ENCODE peak calls at places on chromosomes 2 and 18, in seven cellular contexts. V, N, R, U, S, O and W are unnamed samples. For H3K9me3, the result is how much of the 10 kb centered on the place peaks cover.

GRCh38 chr2:46305177-46305576 is 8.0 kb downstream of the EPAS1 start:
- DNase-seq in V (peak), N (no peak), R (no peak), U (no peak), S (no peak), O (no peak), W (no peak)

GRCh38 chr18:51082571-51083264 is 52.7 kb downstream of the SMAD4 start:
- DNase-seq in V (no peak), N (no peak), R (no peak), U (no peak), S (no peak), O (no peak), W (no peak)

GRCh38 chr2:209340522-209340921 is 83.3 kb upstream of the MAP2 start:
- DNase-seq in V (no peak), N (no peak), R (no peak), U (no peak), S (no peak), O (no peak), W (no peak)

GRCh38 chr2:63681896-63682295 is 93.1 kb downstream of the MDH1 start:
- DNase-seq in V (no peak), N (no peak), R (no peak), U (no peak), S (no peak), O (no peak), W (no peak)

GRCh38 chr2:8257502-8257901 is 424.4 kb upstream of the ID2 start:
- DNase-seq in V (no peak), N (no peak), R (no peak), U (no peak), S (no peak), O (no peak), W (no peak)

GRCh38 chr18:28063181-28063790 is 113.6 kb downstream of the CDH2 start:
- DNase-seq in V (no peak), N (no peak), R (no peak), U (no peak), S (no peak), O (no peak), W (no peak)

GRCh38 chr2:241859436-241860183 is 916 bp upstream of the PDCD1 start:
- DNase-seq in V (no peak), N (peak), R (peak), U (no peak), S (no peak), O (no peak), W (peak)

GRCh38 chr2:229586012-229586411 is 128.3 kb downstream of the DNER start:
- DNase-seq in V (no peak), N (no peak), R (no peak), U (no peak), S (no peak), O (no peak), W (no peak)

GRCh38 chr2:191626497-191627151 is 51.3 kb upstream of the NABP1 start:
- DNase-seq in V (peak), N (no peak), R (no peak), U (no peak), S (no peak), O (no peak), W (no peak)

GRCh38 chr2:24515335-24515734 is 24.3 kb downstream of the NCOA1 start:
- DNase-seq in V (peak), N (peak), R (no peak), U (no peak), S (peak), O (no peak), W (peak)

GRCh38 chr18:33578371-33579146 is 540 bp downstream of the ASXL3 start:
- DNase-seq in V (no peak), N (no peak), R (peak), U (peak), S (no peak), O (no peak), W (peak)

GRCh38 chr2:80086831-80087230 is 217.7 kb downstream of the LRRTM1 start:
- DNase-seq in V (no peak), N (no peak), R (no peak), U (no peak), S (no peak), O (no peak), W (peak)

GRCh38 chr2:50449306-50449705 is 582.6 kb downstream of the NRXN1 start:
- DNase-seq in V (no peak), N (no peak), R (no peak), U (no peak), S (no peak), O (no peak), W (no peak)

GRCh38 chr2:235191486-235191885 is 239.7 kb downstream of the SH3BP4 start:
- DNase-seq in V (no peak), N (no peak), R (no peak), U (no peak), S (no peak), O (no peak), W (no peak)

GRCh38 chr2:235195921-235196320 is 244.1 kb downstream of the SH3BP4 start:
- DNase-seq in V (no peak), N (no peak), R (no peak), U (no peak), S (no peak), O (no peak), W (no peak)

GRCh38 chr2:235194836-235195235 is 243.0 kb downstream of the SH3BP4 start:
- DNase-seq in V (no peak), N (no peak), R (no peak), U (no peak), S (no peak), O (no peak), W (no peak)

GRCh38 chr2:235194351-235194750 is 242.5 kb downstream of the SH3BP4 start:
- DNase-seq in V (no peak), N (no peak), R (no peak), U (no peak), S (no peak), O (no peak), W (no peak)

GRCh38 chr2:235191933-235192332 is 240.1 kb downstream of the SH3BP4 start:
- DNase-seq in V (no peak), N (no peak), R (no peak), U (no peak), S (no peak), O (no peak), W (peak)
- H3K4me3 ChIP-seq in V (no peak), N (no peak), R (no peak), U (no peak), S (no peak), O (no peak), W (peak)

DNA sequence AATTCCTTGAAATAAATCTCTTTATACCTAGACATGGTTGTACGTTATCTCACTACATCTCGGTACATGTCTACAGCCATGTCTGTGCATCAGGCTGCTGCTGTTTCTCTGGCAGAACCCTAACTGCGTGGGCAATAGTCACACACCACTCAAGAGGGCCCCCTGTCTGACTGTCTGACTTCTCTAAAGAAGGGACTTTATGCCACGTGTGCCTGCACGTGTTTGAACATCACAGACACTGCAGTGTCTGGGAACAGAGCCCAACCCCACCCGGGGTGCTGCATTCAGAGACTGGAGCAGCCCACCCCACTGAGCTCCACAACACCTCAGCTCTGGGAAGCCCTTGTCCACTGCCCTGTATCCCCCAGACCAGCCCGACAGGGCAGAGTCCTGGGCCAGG is 55.0 kb downstream of the KIF1A start:
- DNase-seq in V (no peak), N (no peak), R (no peak), U (no peak), S (no peak), O (no peak), W (no peak)
- H3K9me3 ChIP-seq in V (under half), N (under half), R (under half), U (under half), S (under half), O (under half), W (under half)

GRCh38 chr18:31723639-31723997 is 37.1 kb downstream of the SLC25A52 start:
- DNase-seq in V (no peak), N (peak), R (no peak), U (no peak), S (no peak), O (no peak), W (no peak)
- H3K4me3 ChIP-seq in V (no peak), N (no peak), R (peak), U (peak), S (peak), O (no peak), W (no peak)

DNA sequence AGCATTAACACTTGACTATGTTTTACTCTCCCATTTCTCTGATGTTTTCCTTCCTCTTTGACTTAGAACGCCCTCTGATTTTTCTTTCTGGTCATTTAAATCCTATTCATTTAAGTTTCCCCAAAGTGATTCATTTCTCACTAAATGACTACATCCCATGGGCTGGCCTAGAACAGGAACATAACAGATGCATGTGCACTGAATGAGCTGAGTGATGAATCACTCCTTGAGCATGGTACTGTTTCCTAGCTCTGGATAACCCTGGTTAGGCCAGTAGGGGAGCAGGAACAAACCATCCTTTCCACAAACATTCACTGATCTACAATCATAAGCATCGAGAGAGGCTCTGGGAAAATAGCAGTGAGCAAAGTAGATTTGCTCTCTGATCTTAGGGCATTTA is 221.9 kb upstream of the SETBP1 start:
- DNase-seq in V (no peak), N (no peak), R (no peak), U (no peak), S (no peak), O (no peak), W (peak)
- H3K9me3 ChIP-seq in V (under half), N (under half), R (under half), U (under half), S (under half), O (under half), W (under half)

GRCh38 chr2:167905668-167906067 is 341.7 kb downstream of the STK39 start:
- DNase-seq in V (no peak), N (no peak), R (no peak), U (no peak), S (no peak), O (no peak), W (no peak)

GRCh38 chr2:167908786-167909185 is 338.6 kb downstream of the STK39 start:
- DNase-seq in V (no peak), N (no peak), R (no peak), U (no peak), S (no peak), O (no peak), W (no peak)
- H3K4me3 ChIP-seq in V (no peak), N (no peak), R (no peak), U (no peak), S (no peak), O (no peak), W (no peak)

GRCh38 chr18:72840109-72840508 is 27.7 kb downstream of the NETO1 start:
- DNase-seq in V (no peak), N (no peak), R (no peak), U (no peak), S (no peak), O (no peak), W (no peak)
- H3K9me3 ChIP-seq in V (under half), N (under half), R (under half), U (under half), S (under half), O (under half), W (under half)